ENCODE peak calls at places on chromosomes 3 and 15, in eight cellular contexts. C, J, A, Z, H, F, S and M are unnamed samples.

GRCh38 chr15:99401971-99402732 is 150.9 kb downstream of the LRRC28 start:
- DNase-seq in F (no peak), C (no peak), J (no peak), S (no peak), Z (no peak), A (no peak), H (no peak), M (no peak)

GRCh38 chr3:176927280-176927679 is 270.0 kb downstream of the TBL1XR1 start:
- DNase-seq in J (no peak), A (no peak), F (no peak), H (no peak), Z (no peak), C (no peak), S (no peak), M (no peak)

GRCh38 chr15:85580914-85581313 is 200.5 kb downstream of the AKAP13 start:
- DNase-seq in S (no peak), J (peak), C (no peak), F (no peak), A (no peak), Z (no peak), H (no peak), M (peak)

GRCh38 chr3:64595253-64595694 is 92.5 kb downstream of the ADAMTS9 start:
- DNase-seq in J (peak), A (peak), C (peak), S (no peak), F (no peak), H (no peak), Z (no peak), M (no peak)

GRCh38 chr3:126358038-126358815 is 1.0 kb upstream of the KLF15 start:
- DNase-seq in Z (no peak), S (peak), F (peak), J (no peak), C (no peak), H (no peak), A (peak), M (no peak)

GRCh38 chr3:32780735-32781210 is 37.0 kb upstream of the TRIM71 start:
- DNase-seq in F (no peak), C (no peak), S (peak), H (peak), Z (no peak), J (peak), A (peak), M (peak)

GRCh38 chr3:27556854-27557253 is 72.7 kb upstream of the SLC4A7 start:
- DNase-seq in F (no peak), S (no peak), H (no peak), Z (no peak), A (no peak), C (peak), J (no peak), M (no peak)

GRCh38 chr3:35936571-35936970 is 297.2 kb downstream of the ARPP21 start:
- DNase-seq in S (no peak), A (no peak), Z (no peak), C (no peak), J (no peak), F (no peak), H (no peak), M (no peak)

GRCh38 chr3:16211176-16211904 is 36.9 kb downstream of the GALNT15 start:
- DNase-seq in H (no peak), S (no peak), C (no peak), Z (no peak), J (no peak), A (no peak), F (no peak), M (no peak)

GRCh38 chr3:120982608-120983320 is 74.8 kb downstream of the STXBP5L start:
- DNase-seq in C (no peak), Z (no peak), S (no peak), F (no peak), H (no peak), J (no peak), A (no peak), M (no peak)

GRCh38 chr15:60695713-60696522 is 217.0 kb upstream of the ICE2 start:
- DNase-seq in Z (no peak), S (no peak), J (no peak), H (no peak), F (no peak), A (no peak), C (no peak), M (no peak)

GRCh38 chr3:14332392-14332791 is 70.0 kb upstream of the SLC6A6 start:
- DNase-seq in A (no peak), S (no peak), C (no peak), F (no peak), J (no peak), H (no peak), Z (no peak), M (no peak)

GRCh38 chr3:158167737-158168469 is 58.0 kb downstream of the RSRC1 start:
- DNase-seq in A (no peak), C (peak), H (peak), S (no peak), Z (peak), J (no peak), F (no peak), M (no peak)

GRCh38 chr3:182921665-182922355 is 58.5 kb downstream of the DCUN1D1 start:
- DNase-seq in J (no peak), S (no peak), C (no peak), Z (no peak), A (no peak), H (no peak), F (no peak), M (no peak)

GRCh38 chr15:48052871-48053383 is 67.9 kb upstream of the SLC24A5 start:
- DNase-seq in F (no peak), H (no peak), J (no peak), Z (no peak), A (no peak), S (no peak), C (no peak), M (no peak)

GRCh38 chr3:83515123-83515522 is 1443.7 kb upstream of the CADM2 start:
- DNase-seq in J (no peak), H (no peak), Z (no peak), C (no peak), A (no peak), S (no peak), F (no peak), M (no peak)

GRCh38 chr15:69303337-69304175 is 4.8 kb downstream of the PAQR5 start:
- DNase-seq in J (no peak), S (no peak), A (no peak), Z (no peak), F (no peak), H (peak), C (no peak), M (no peak)

GRCh38 chr3:16086690-16087089 is 87.8 kb upstream of the GALNT15 start:
- DNase-seq in A (no peak), J (no peak), C (no peak), H (no peak), S (no peak), F (no peak), Z (no peak), M (no peak)

GRCh38 chr3:148408667-148409066 is 289.0 kb upstream of the AGTR1 start:
- DNase-seq in H (no peak), S (no peak), Z (no peak), J (no peak), A (no peak), F (no peak), C (no peak), M (no peak)

GRCh38 chr15:80567721-80568157 is 127.4 kb upstream of the ABHD17C start:
- DNase-seq in J (peak), A (peak), F (peak), C (peak), Z (peak), S (peak), H (peak), M (peak)

GRCh38 chr3:45986303-45986982 is 9.2 kb downstream of the FYCO1 start:
- DNase-seq in Z (peak), F (peak), C (peak), J (no peak), S (peak), H (no peak), A (peak), M (peak)

GRCh38 chr15:101031203-101031602 is 112.0 kb downstream of the LRRK1 start:
- DNase-seq in A (peak), F (no peak), J (peak), Z (no peak), S (no peak), H (no peak), C (peak), M (peak)

GRCh38 chr3:188008582-188009213 is 145.3 kb upstream of the LPP start:
- DNase-seq in A (no peak), F (no peak), Z (no peak), H (no peak), C (no peak), S (no peak), J (no peak), M (no peak)

GRCh38 chr3:117035785-117036184 is 326.2 kb downstream of the TUSC7 start:
- DNase-seq in S (no peak), A (peak), Z (no peak), J (peak), F (no peak), H (no peak), C (no peak), M (no peak)

GRCh38 chr3:71416868-71417267 is 166.7 kb downstream of the FOXP1 start:
- DNase-seq in Z (no peak), C (no peak), H (peak), J (no peak), F (no peak), A (no peak), S (no peak), M (no peak)

GRCh38 chr3:43953814-43954241 is 263.1 kb downstream of the ABHD5 start:
- DNase-seq in A (no peak), J (no peak), F (no peak), S (no peak), C (no peak), H (no peak), Z (peak), M (no peak)

GRCh38 chr3:142447308-142447851 is 457 bp downstream of the XRN1 start:
- DNase-seq in C (peak), F (peak), J (peak), S (peak), A (peak), Z (peak), H (no peak), M (peak)

GRCh38 chr3:106025151-106025722 is 156.4 kb upstream of the CBLB start:
- DNase-seq in C (no peak), S (peak), H (no peak), F (no peak), A (no peak), J (peak), Z (no peak), M (peak)

GRCh38 chr3:156209631-156210336 is 89.4 kb downstream of the KCNAB1 start:
- DNase-seq in S (no peak), C (no peak), F (no peak), H (no peak), J (no peak), A (no peak), Z (no peak), M (no peak)

GRCh38 chr3:171654809-171655208 is 155.5 kb downstream of the PLD1 start:
- DNase-seq in A (peak), F (peak), S (peak), J (peak), C (peak), H (no peak), Z (no peak), M (no peak)

GRCh38 chr15:55288006-55288717 is 1.5 kb downstream of the RAB27A start:
- DNase-seq in A (no peak), J (no peak), S (no peak), C (no peak), Z (no peak), F (no peak), H (no peak), M (no peak)

GRCh38 chr15:55290361-55291057 is 896 bp upstream of the RAB27A start:
- DNase-seq in F (peak), J (peak), S (peak), A (peak), Z (no peak), C (peak), H (peak), M (peak)

GRCh38 chr15:55289011-55289572 is 521 bp downstream of the RAB27A start:
- DNase-seq in S (peak), J (peak), H (no peak), C (peak), A (peak), Z (no peak), F (peak), M (peak)

GRCh38 chr15:55284461-55284860 is 5.2 kb downstream of the RAB27A start:
- DNase-seq in J (no peak), C (no peak), Z (no peak), S (no peak), H (no peak), A (no peak), F (no peak), M (no peak)

GRCh38 chr15:55289573-55290360 is at the start of gene RAB27A:
- DNase-seq in F (peak), A (peak), C (peak), J (peak), Z (no peak), H (peak), S (peak), M (peak)
- TF ChIP-seq POLR2AphosphoS5 in F (peak), A (no peak), C (peak), J (peak), Z (no peak), H (peak), S (peak), M (no peak)

DNA sequence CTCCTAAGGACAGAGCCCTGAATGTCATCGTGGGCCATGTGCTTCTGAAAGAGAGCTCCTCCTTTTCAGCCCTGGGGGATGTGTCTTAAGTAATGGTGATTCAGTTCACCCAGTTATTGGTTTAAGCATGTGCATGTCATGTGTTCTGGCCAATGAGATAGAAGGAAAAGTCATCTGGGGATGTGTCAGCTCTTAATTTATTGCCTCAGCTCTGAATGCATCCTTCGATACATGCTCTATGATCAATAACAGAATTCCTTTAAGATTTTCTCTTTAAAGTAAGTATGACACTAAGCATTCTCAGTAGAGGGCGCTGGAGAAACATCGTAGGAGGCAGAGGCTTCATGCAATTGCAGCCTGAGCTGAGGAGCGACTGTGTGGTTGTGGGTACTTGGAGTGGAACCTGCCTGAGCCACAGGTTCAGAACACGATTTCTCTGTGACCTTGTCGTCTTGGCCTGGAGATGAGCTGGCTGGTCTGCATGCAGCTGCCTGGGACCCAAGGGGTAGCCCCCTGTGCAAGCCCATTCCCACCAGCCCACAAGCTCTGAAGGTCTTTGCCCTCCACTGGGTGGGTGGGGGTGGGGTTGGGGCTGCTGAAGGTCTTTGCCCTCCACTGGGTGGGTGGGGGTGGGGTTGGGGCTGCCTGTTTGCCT is 69.5 kb downstream of the C3orf38 start:
- DNase-seq in Z (no peak), F (no peak), J (peak), A (no peak), C (peak), S (no peak), H (no peak), M (peak)
- TF ChIP-seq CTCF in Z (peak), F (no peak), J (peak), A (no peak), C (no peak), S (no peak), H (peak), M (no peak)

GRCh38 chr15:90902656-90902995 is 476 bp upstream of the MAN2A2 start:
- DNase-seq in C (no peak), Z (no peak), J (no peak), H (no peak), F (no peak), S (no peak), A (no peak), M (no peak)
- H3K4me3 ChIP-seq in C (peak), Z (peak), J (peak), H (peak), F (peak), S (peak), A (peak), M (peak)

GRCh38 chr3:123026551-123027291 is 842 bp downstream of the SEMA5B start:
- DNase-seq in J (peak), Z (no peak), A (peak), F (no peak), S (no peak), C (no peak), H (no peak), M (peak)

GRCh38 chr3:123027292-123028232 is at the start of gene SEMA5B:
- DNase-seq in S (no peak), C (peak), Z (no peak), F (no peak), A (no peak), J (peak), H (peak), M (peak)

GRCh38 chr3:123025642-123026521 is 1.7 kb downstream of the SEMA5B start:
- DNase-seq in J (no peak), C (no peak), H (no peak), A (no peak), S (no peak), F (no peak), Z (no peak), M (no peak)

GRCh38 chr3:123031051-123031450 is 3.5 kb upstream of the SEMA5B start:
- DNase-seq in J (no peak), H (no peak), A (no peak), F (no peak), S (no peak), Z (no peak), C (no peak), M (no peak)

GRCh38 chr3:123028233-123028828 is 768 bp upstream of the SEMA5B start:
- DNase-seq in A (peak), Z (peak), H (peak), J (peak), C (peak), F (no peak), S (peak), M (no peak)
- TF ChIP-seq POLR2AphosphoS5 in A (no peak), Z (no peak), H (no peak), J (no peak), C (no peak), F (peak), S (no peak), M (no peak)